ENCODE peak calls at places on chromosomes 4 and X, in six cellular contexts. One of them, this sample, is unnamed.

GRCh38 chr4:41512604-41513003 is 25.4 kb upstream of the LIMCH1 start:
- DNase-seq in GM12892: no peak
- DNase-seq in K562: no peak
- DNase-seq in H1: no peak
- DNase-seq in GM12878: no peak
- DNase-seq in HepG2: no peak
- DNase-seq in this sample: no peak

GRCh38 chr4:109041463-109041862 is 261.0 kb downstream of the COL25A1 start:
- DNase-seq in GM12892: no peak
- DNase-seq in K562: no peak
- DNase-seq in H1: no peak
- DNase-seq in GM12878: no peak
- DNase-seq in HepG2: no peak
- DNase-seq in this sample: no peak

GRCh38 chr4:168871686-168872085 is 138.4 kb downstream of the CBR4 start:
- DNase-seq in GM12892: no peak
- DNase-seq in K562: no peak
- DNase-seq in H1: no peak
- DNase-seq in GM12878: no peak
- DNase-seq in HepG2: no peak
- DNase-seq in this sample: no peak

GRCh38 chrX:17373337-17373736 is 1.7 kb upstream of the NHS start:
- DNase-seq in GM12892: no peak
- DNase-seq in K562: no peak
- DNase-seq in H1: no peak
- DNase-seq in GM12878: no peak
- DNase-seq in HepG2: no peak
- DNase-seq in this sample: no peak

GRCh38 chr4:21641696-21642095 is 306.9 kb downstream of the KCNIP4 start:
- DNase-seq in GM12892: no peak
- DNase-seq in K562: no peak
- DNase-seq in H1: no peak
- DNase-seq in GM12878: no peak
- DNase-seq in HepG2: no peak
- DNase-seq in this sample: no peak

GRCh38 chrX:2676794-2677675 is 14.1 kb upstream of the CD99 start:
- DNase-seq in GM12892: no peak
- DNase-seq in K562: no peak
- DNase-seq in H1: no peak
- DNase-seq in GM12878: no peak
- DNase-seq in HepG2: no peak
- DNase-seq in this sample: no peak

GRCh38 chrX:130974323-130974722 is 71.3 kb upstream of the ENOX2 start:
- DNase-seq in GM12892: no peak
- DNase-seq in K562: peak; percentile 25
- DNase-seq in H1: no peak
- DNase-seq in GM12878: no peak
- DNase-seq in HepG2: no peak
- DNase-seq in this sample: no peak

GRCh38 chr4:166092797-166093196 is 219.8 kb downstream of the TLL1 start:
- DNase-seq in GM12892: no peak
- DNase-seq in K562: no peak
- DNase-seq in H1: no peak
- DNase-seq in GM12878: no peak
- DNase-seq in HepG2: no peak
- DNase-seq in this sample: no peak

GRCh38 chrX:43654431-43655150 is 1.5 kb upstream of the MAOA start:
- DNase-seq in GM12892: peak; percentile 61
- DNase-seq in K562: peak; percentile 81
- DNase-seq in H1: peak; percentile 60
- DNase-seq in GM12878: peak; percentile 19
- DNase-seq in HepG2: peak; percentile 85
- DNase-seq in this sample: peak; percentile 58

GRCh38 chrX:114584434-114584943 is 603 bp downstream of the HTR2C start:
- DNase-seq in GM12892: no peak
- DNase-seq in K562: no peak
- DNase-seq in H1: no peak
- DNase-seq in GM12878: no peak
- DNase-seq in HepG2: no peak
- DNase-seq in this sample: no peak

GRCh38 chr4:129362685-129363274 is 266.8 kb downstream of the C4orf33 start:
- DNase-seq in GM12892: peak; percentile 17
- DNase-seq in K562: peak; percentile 73
- DNase-seq in H1: no peak
- DNase-seq in GM12878: peak; percentile 13
- DNase-seq in HepG2: peak; percentile 50
- DNase-seq in this sample: peak; percentile 20

GRCh38 chrX:96407043-96407442 is 277.6 kb upstream of the DIAPH2 start:
- DNase-seq in GM12892: no peak
- DNase-seq in K562: no peak
- DNase-seq in H1: no peak
- DNase-seq in GM12878: no peak
- DNase-seq in HepG2: peak; percentile 45
- DNase-seq in this sample: no peak

GRCh38 chr4:136526517-136526916 is 1005.8 kb downstream of the PCDH18 start:
- DNase-seq in GM12892: no peak
- DNase-seq in K562: no peak
- DNase-seq in H1: no peak
- DNase-seq in GM12878: no peak
- DNase-seq in HepG2: no peak
- DNase-seq in this sample: no peak

GRCh38 chrX:38651625-38652601 is 90.6 kb downstream of the TSPAN7 start:
- DNase-seq in GM12892: no peak
- DNase-seq in K562: no peak
- DNase-seq in H1: no peak
- DNase-seq in GM12878: no peak
- DNase-seq in HepG2: no peak
- DNase-seq in this sample: no peak

GRCh38 chr4:23856630-23857029 is 33.2 kb downstream of the PPARGC1A start:
- DNase-seq in GM12892: no peak
- DNase-seq in K562: no peak
- DNase-seq in H1: no peak
- DNase-seq in GM12878: no peak
- DNase-seq in HepG2: peak; percentile 80
- DNase-seq in this sample: no peak

GRCh38 chrX:120790118-120790517 is 85.5 kb downstream of the CT47B1 start:
- DNase-seq in GM12892: peak; percentile 25
- DNase-seq in K562: peak; percentile 63
- DNase-seq in H1: no peak
- DNase-seq in GM12878: peak; percentile 47
- DNase-seq in HepG2: peak; percentile 40
- DNase-seq in this sample: peak; percentile 10

GRCh38 chrX:24372021-24372763 is 11.8 kb downstream of the SUPT20HL1 start:
- DNase-seq in GM12892: no peak
- DNase-seq in K562: no peak
- DNase-seq in H1: no peak
- DNase-seq in GM12878: no peak
- DNase-seq in HepG2: no peak
- DNase-seq in this sample: no peak

GRCh38 chr4:72582853-72583252 is 13.8 kb upstream of the ADAMTS3 start:
- DNase-seq in GM12892: no peak
- DNase-seq in K562: no peak
- DNase-seq in H1: no peak
- DNase-seq in GM12878: no peak
- DNase-seq in HepG2: no peak
- DNase-seq in this sample: no peak

GRCh38 chr4:57661707-57662106 is 551.5 kb upstream of the IGFBP7 start:
- DNase-seq in GM12892: no peak
- DNase-seq in K562: no peak
- DNase-seq in H1: no peak
- DNase-seq in GM12878: no peak
- DNase-seq in HepG2: no peak
- DNase-seq in this sample: no peak

GRCh38 chr4:185587444-185588161 is 52.3 kb upstream of the PDLIM3 start:
- DNase-seq in GM12892: peak; percentile 58
- DNase-seq in K562: no peak
- DNase-seq in H1: no peak
- DNase-seq in GM12878: peak; percentile 26
- DNase-seq in HepG2: no peak
- DNase-seq in this sample: peak; percentile 47

GRCh38 chr4:87423313-87424031 is 1.1 kb downstream of the NUDT9 start:
- DNase-seq in GM12892: no peak
- DNase-seq in K562: peak; percentile 26
- DNase-seq in H1: no peak
- DNase-seq in GM12878: no peak
- DNase-seq in HepG2: no peak
- DNase-seq in this sample: no peak

GRCh38 chrX:41596586-41596985 is 92.2 kb upstream of the GPR34 start:
- DNase-seq in GM12892: peak; percentile 2
- DNase-seq in K562: no peak
- DNase-seq in H1: no peak
- DNase-seq in GM12878: peak; percentile 52
- DNase-seq in HepG2: no peak
- DNase-seq in this sample: peak; percentile 5

GRCh38 chrX:110836982-110837381 is 41.4 kb upstream of the CHRDL1 start:
- DNase-seq in GM12892: no peak
- DNase-seq in K562: no peak
- DNase-seq in H1: no peak
- DNase-seq in GM12878: no peak
- DNase-seq in HepG2: no peak
- DNase-seq in this sample: no peak

GRCh38 chrX:115559672-115560071 is 1.3 kb upstream of the PLS3 start:
- DNase-seq in GM12892: no peak
- DNase-seq in K562: no peak
- DNase-seq in H1: no peak
- DNase-seq in GM12878: no peak
- DNase-seq in HepG2: peak; percentile 70
- DNase-seq in this sample: no peak

GRCh38 chr4:22688236-22688635 is 4.5 kb upstream of the GBA3 start:
- DNase-seq in GM12892: no peak
- DNase-seq in K562: no peak
- DNase-seq in H1: no peak
- DNase-seq in GM12878: no peak
- DNase-seq in HepG2: no peak
- DNase-seq in this sample: no peak

GRCh38 chr4:146494143-146494542 is 27.6 kb downstream of the SLC10A7 start:
- DNase-seq in GM12892: no peak
- DNase-seq in K562: no peak
- DNase-seq in H1: no peak
- DNase-seq in GM12878: no peak
- DNase-seq in HepG2: no peak
- DNase-seq in this sample: no peak

GRCh38 chr4:146490106-146490505 is 31.6 kb downstream of the SLC10A7 start:
- DNase-seq in GM12892: no peak
- DNase-seq in K562: no peak
- DNase-seq in H1: no peak
- DNase-seq in GM12878: no peak
- DNase-seq in HepG2: no peak
- DNase-seq in this sample: no peak

GRCh38 chr4:146486565-146486964 is 35.2 kb downstream of the SLC10A7 start:
- DNase-seq in GM12892: no peak
- DNase-seq in K562: no peak
- DNase-seq in H1: no peak
- DNase-seq in GM12878: peak; percentile 28
- DNase-seq in HepG2: no peak
- DNase-seq in this sample: no peak

GRCh38 chr4:146485968-146486367 is 35.8 kb downstream of the SLC10A7 start:
- DNase-seq in GM12892: no peak
- DNase-seq in K562: no peak
- DNase-seq in H1: no peak
- DNase-seq in GM12878: no peak
- DNase-seq in HepG2: no peak
- DNase-seq in this sample: no peak

GRCh38 chr4:146488495-146489174 is 33.1 kb downstream of the SLC10A7 start:
- DNase-seq in GM12892: no peak
- DNase-seq in K562: no peak
- DNase-seq in H1: no peak
- DNase-seq in GM12878: no peak
- DNase-seq in HepG2: no peak
- DNase-seq in this sample: no peak
- TF ChIP-seq POLR2A in GM12892: no peak
- TF ChIP-seq POLR2A in K562: no peak
- TF ChIP-seq POLR2A in H1: no peak
- TF ChIP-seq POLR2A in GM12878: no peak
- TF ChIP-seq POLR2A in HepG2: no peak
- TF ChIP-seq POLR2A in this sample: no peak

GRCh38 chr4:79178770-79179169 is 147.1 kb downstream of the NAA11 start:
- DNase-seq in GM12892: no peak
- DNase-seq in K562: no peak
- DNase-seq in H1: no peak
- DNase-seq in GM12878: no peak
- DNase-seq in HepG2: no peak
- DNase-seq in this sample: no peak
- TF ChIP-seq TAF1 in GM12892: no peak
- TF ChIP-seq TAF1 in K562: no peak
- TF ChIP-seq TAF1 in H1: no peak
- TF ChIP-seq TAF1 in GM12878: no peak
- TF ChIP-seq TAF1 in HepG2: no peak
- TF ChIP-seq TAF1 in this sample: no peak

DNA sequence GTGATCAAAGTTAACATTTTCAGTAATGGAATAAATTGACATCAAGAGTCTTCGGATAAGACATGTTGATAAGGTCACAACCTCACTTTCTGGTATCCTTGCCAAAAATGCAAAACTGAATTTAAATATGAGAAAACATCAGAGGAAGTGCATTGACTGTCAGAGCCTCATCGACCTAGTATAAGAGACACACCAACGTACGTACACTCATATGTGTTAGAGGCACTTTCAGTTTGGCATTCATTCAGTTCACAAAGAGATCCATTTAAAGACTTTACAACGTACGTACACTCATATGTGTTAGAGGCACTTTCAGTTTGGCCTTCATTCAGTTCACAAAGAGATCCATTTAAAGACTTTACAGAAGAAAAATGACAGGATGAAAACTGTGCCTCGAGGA is 280.3 kb downstream of the INPP4B start:
- DNase-seq in GM12892: no peak
- DNase-seq in K562: no peak
- DNase-seq in H1: no peak
- DNase-seq in GM12878: no peak
- DNase-seq in HepG2: no peak
- DNase-seq in this sample: no peak
- TF ChIP-seq POLR2A in GM12892: no peak
- TF ChIP-seq POLR2A in K562: no peak
- TF ChIP-seq POLR2A in H1: no peak
- TF ChIP-seq POLR2A in GM12878: no peak
- TF ChIP-seq POLR2A in HepG2: no peak
- TF ChIP-seq POLR2A in this sample: no peak

DNA sequence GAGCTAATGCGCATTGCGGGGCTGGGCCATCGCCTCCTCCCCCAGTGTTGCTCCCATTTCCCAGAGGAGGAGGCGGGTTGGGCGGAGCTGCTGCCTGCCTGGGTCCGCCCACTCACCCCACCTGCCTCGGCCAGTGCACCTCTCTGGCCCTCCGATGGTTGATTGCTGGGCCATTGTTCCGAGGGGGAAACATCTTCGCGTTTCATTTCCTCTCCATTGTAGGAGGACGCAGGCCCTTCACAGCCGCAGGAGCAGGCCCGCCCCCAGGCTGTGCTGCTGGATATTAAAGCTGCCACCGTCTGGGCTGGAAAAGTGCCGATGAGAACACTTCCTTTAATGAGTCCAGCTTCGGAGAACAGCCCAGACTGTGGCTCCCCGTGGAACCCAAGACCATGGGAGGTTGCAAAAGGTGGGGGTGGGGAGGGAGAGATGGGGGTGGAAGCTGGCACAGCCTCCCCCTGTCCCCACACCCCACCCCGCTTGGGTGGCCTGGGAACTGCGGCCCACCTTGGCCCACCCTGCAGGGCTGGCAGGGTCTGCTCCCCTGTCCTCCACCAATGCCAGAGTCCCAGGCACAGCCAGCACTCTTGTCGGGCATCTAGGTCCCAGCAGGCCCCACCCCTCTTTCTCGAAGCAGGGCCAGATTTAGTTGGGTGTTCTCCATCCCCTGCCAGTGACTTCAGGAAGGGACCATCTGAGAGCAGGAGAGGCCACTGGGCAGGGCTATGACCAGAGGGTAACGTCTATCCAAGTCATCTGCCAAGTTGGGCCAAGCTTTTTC is 96.6 kb downstream of the ADRA2C start:
- DNase-seq in GM12892: no peak
- DNase-seq in K562: peak; percentile 16
- DNase-seq in H1: peak; percentile 70
- DNase-seq in GM12878: no peak
- DNase-seq in HepG2: no peak
- DNase-seq in this sample: no peak
- TF ChIP-seq TAF1 in GM12892: no peak
- TF ChIP-seq TAF1 in K562: no peak
- TF ChIP-seq TAF1 in H1: peak; percentile 57
- TF ChIP-seq TAF1 in GM12878: no peak
- TF ChIP-seq TAF1 in HepG2: no peak
- TF ChIP-seq TAF1 in this sample: no peak

This sample was measured in GM12891.